ENCODE peak calls at places on chromosomes 16 and 17, in eight cellular contexts. One of them, this sample, is unnamed.

GRCh38 chr16:54582631-54583250 is 296.2 kb upstream of the IRX3 start:
- DNase-seq in sigmoid colon: no peak
- DNase-seq in heart left ventricle: no peak
- DNase-seq in breast epithelium: no peak
- DNase-seq in ovary: no peak
- DNase-seq in IMR-90: no peak
- DNase-seq in Peyer's patch: no peak
- DNase-seq in lower leg skin: no peak
- DNase-seq in this sample: no peak

GRCh38 chr16:27551046-27551445 is 1.1 kb downstream of the KATNIP start:
- DNase-seq in sigmoid colon: no peak
- DNase-seq in heart left ventricle: no peak
- DNase-seq in breast epithelium: no peak
- DNase-seq in ovary: no peak
- DNase-seq in IMR-90: no peak
- DNase-seq in Peyer's patch: no peak
- DNase-seq in lower leg skin: no peak
- DNase-seq in this sample: no peak

GRCh38 chr17:38317081-38317480 is 20.1 kb downstream of the MRPL45 start:
- DNase-seq in sigmoid colon: no peak
- DNase-seq in heart left ventricle: no peak
- DNase-seq in breast epithelium: no peak
- DNase-seq in ovary: no peak
- DNase-seq in IMR-90: no peak
- DNase-seq in Peyer's patch: no peak
- DNase-seq in lower leg skin: no peak
- DNase-seq in this sample: no peak

GRCh38 chr17:38888842-38889241 is 19.0 kb downstream of the LASP1 start:
- DNase-seq in sigmoid colon: no peak
- DNase-seq in heart left ventricle: no peak
- DNase-seq in breast epithelium: no peak
- DNase-seq in ovary: no peak
- DNase-seq in IMR-90: no peak
- DNase-seq in Peyer's patch: no peak
- DNase-seq in lower leg skin: no peak
- DNase-seq in this sample: no peak

GRCh38 chr17:35811759-35812158 is 2.5 kb downstream of the TAF15 start:
- DNase-seq in sigmoid colon: no peak
- DNase-seq in heart left ventricle: no peak
- DNase-seq in breast epithelium: no peak
- DNase-seq in ovary: no peak
- DNase-seq in IMR-90: no peak
- DNase-seq in Peyer's patch: no peak
- DNase-seq in lower leg skin: no peak
- DNase-seq in this sample: no peak

GRCh38 chr16:88902744-88903143 is 36.3 kb upstream of the PABPN1L start:
- DNase-seq in sigmoid colon: no peak
- DNase-seq in heart left ventricle: no peak
- DNase-seq in breast epithelium: no peak
- DNase-seq in ovary: no peak
- DNase-seq in IMR-90: no peak
- DNase-seq in Peyer's patch: no peak
- DNase-seq in lower leg skin: no peak
- DNase-seq in this sample: no peak

GRCh38 chr17:74116087-74116717 is 87.3 kb upstream of the RPL38 start:
- DNase-seq in sigmoid colon: no peak
- DNase-seq in heart left ventricle: no peak
- DNase-seq in breast epithelium: no peak
- DNase-seq in ovary: no peak
- DNase-seq in IMR-90: no peak
- DNase-seq in Peyer's patch: peak; percentile 23
- DNase-seq in lower leg skin: no peak
- DNase-seq in this sample: no peak

GRCh38 chr16:68284847-68285246 is 20.5 kb downstream of the SLC7A6 start:
- DNase-seq in sigmoid colon: no peak
- DNase-seq in heart left ventricle: no peak
- DNase-seq in breast epithelium: no peak
- DNase-seq in ovary: no peak
- DNase-seq in IMR-90: no peak
- DNase-seq in Peyer's patch: peak; percentile 84
- DNase-seq in lower leg skin: no peak
- DNase-seq in this sample: no peak

GRCh38 chr17:79792984-79793923 is 3.6 kb downstream of the CBX8 start:
- DNase-seq in sigmoid colon: no peak
- DNase-seq in heart left ventricle: no peak
- DNase-seq in breast epithelium: no peak
- DNase-seq in ovary: peak; percentile 65
- DNase-seq in IMR-90: peak; percentile 92
- DNase-seq in Peyer's patch: no peak
- DNase-seq in lower leg skin: peak; percentile 25
- DNase-seq in this sample: no peak

GRCh38 chr16:12815361-12815760 is 11.7 kb upstream of the CPPED1 start:
- DNase-seq in sigmoid colon: no peak
- DNase-seq in heart left ventricle: no peak
- DNase-seq in breast epithelium: no peak
- DNase-seq in ovary: no peak
- DNase-seq in IMR-90: no peak
- DNase-seq in Peyer's patch: no peak
- DNase-seq in lower leg skin: no peak
- DNase-seq in this sample: no peak
- TF ChIP-seq CTCF in sigmoid colon: no peak
- TF ChIP-seq CTCF in heart left ventricle: no peak
- TF ChIP-seq CTCF in breast epithelium: no peak
- TF ChIP-seq CTCF in ovary: no peak
- TF ChIP-seq CTCF in IMR-90: no peak
- TF ChIP-seq CTCF in Peyer's patch: no peak
- TF ChIP-seq CTCF in lower leg skin: no peak
- TF ChIP-seq CTCF in this sample: peak; percentile 17

GRCh38 chr17:17164676-17165075 is 41.5 kb downstream of the PLD6 start:
- DNase-seq in sigmoid colon: no peak
- DNase-seq in heart left ventricle: no peak
- DNase-seq in breast epithelium: no peak
- DNase-seq in ovary: no peak
- DNase-seq in IMR-90: no peak
- DNase-seq in Peyer's patch: no peak
- DNase-seq in lower leg skin: no peak
- DNase-seq in this sample: no peak
- TF ChIP-seq POLR2A in sigmoid colon: no peak
- TF ChIP-seq POLR2A in heart left ventricle: no peak
- TF ChIP-seq POLR2A in breast epithelium: no peak
- TF ChIP-seq POLR2A in ovary: no peak
- TF ChIP-seq POLR2A in IMR-90: no peak
- TF ChIP-seq POLR2A in Peyer's patch: no peak
- TF ChIP-seq POLR2A in lower leg skin: no peak
- TF ChIP-seq POLR2A in this sample: no peak

DNA sequence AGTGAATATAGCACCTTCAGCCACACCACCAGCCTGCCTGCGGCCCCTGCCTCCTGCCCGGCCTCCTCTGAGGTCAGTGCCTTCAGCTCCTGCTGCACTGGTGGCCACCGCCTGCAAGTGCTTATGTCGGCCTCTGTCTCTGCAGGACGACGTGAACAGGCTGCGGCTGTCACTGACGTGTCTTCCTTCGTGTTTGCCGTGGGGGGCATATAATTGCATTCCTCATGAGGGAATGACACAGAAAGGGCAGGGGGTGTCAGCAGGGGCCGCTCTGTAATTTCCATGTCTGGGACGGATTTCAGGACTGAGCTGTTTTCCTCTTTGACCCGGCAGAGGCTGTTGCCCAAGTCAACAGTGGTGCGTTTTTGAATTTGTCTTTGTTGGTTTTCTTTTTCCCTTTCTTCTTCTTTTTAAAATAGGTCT is 28.5 kb downstream of the CMIP start:
- DNase-seq in sigmoid colon: no peak
- DNase-seq in heart left ventricle: no peak
- DNase-seq in breast epithelium: no peak
- DNase-seq in ovary: no peak
- DNase-seq in IMR-90: no peak
- DNase-seq in Peyer's patch: no peak
- DNase-seq in lower leg skin: no peak
- DNase-seq in this sample: no peak
- TF ChIP-seq CTCF in sigmoid colon: no peak
- TF ChIP-seq CTCF in heart left ventricle: no peak
- TF ChIP-seq CTCF in breast epithelium: no peak
- TF ChIP-seq CTCF in ovary: no peak
- TF ChIP-seq CTCF in IMR-90: no peak
- TF ChIP-seq CTCF in Peyer's patch: no peak
- TF ChIP-seq CTCF in lower leg skin: no peak
- TF ChIP-seq CTCF in this sample: no peak

DNA sequence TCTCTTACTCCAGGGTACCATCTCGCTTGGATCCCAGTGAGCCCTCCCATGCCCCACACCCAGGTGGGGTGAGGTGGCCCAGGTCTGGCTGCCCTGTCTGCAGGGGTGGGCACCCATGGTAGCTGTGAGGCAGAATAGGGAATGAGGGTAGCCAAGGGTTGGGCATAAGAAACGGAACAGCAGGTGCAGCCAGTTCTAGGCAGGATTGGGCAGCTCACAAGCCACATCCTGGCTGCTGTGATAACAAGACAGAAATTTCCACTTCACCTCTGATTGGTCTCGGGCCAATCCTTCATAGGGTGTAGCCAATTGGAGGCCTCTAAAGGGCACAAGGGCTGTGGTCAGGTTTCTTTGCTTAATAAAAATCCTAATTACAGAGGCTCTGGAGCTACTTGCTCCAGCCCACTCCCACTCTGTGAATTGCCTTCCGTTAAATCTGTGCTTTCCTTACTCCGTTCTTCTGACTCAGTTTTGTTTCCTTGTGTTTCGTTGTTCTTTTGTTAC is 1.5 kb upstream of the ARHGDIG start:
- DNase-seq in sigmoid colon: no peak
- DNase-seq in heart left ventricle: no peak
- DNase-seq in breast epithelium: no peak
- DNase-seq in ovary: no peak
- DNase-seq in IMR-90: peak; percentile 17
- DNase-seq in Peyer's patch: no peak
- DNase-seq in lower leg skin: no peak
- DNase-seq in this sample: no peak
- TF ChIP-seq POLR2A in sigmoid colon: no peak
- TF ChIP-seq POLR2A in heart left ventricle: no peak
- TF ChIP-seq POLR2A in breast epithelium: no peak
- TF ChIP-seq POLR2A in ovary: no peak
- TF ChIP-seq POLR2A in IMR-90: no peak
- TF ChIP-seq POLR2A in Peyer's patch: no peak
- TF ChIP-seq POLR2A in lower leg skin: no peak
- TF ChIP-seq POLR2A in this sample: no peak

GRCh38 chr16:11025120-11025531 is 80.8 kb downstream of the CLEC16A start:
- DNase-seq in sigmoid colon: no peak
- DNase-seq in heart left ventricle: no peak
- DNase-seq in breast epithelium: no peak
- DNase-seq in ovary: no peak
- DNase-seq in IMR-90: no peak
- DNase-seq in Peyer's patch: no peak
- DNase-seq in lower leg skin: no peak
- DNase-seq in this sample: no peak
- TF ChIP-seq CTCF in sigmoid colon: no peak
- TF ChIP-seq CTCF in heart left ventricle: no peak
- TF ChIP-seq CTCF in breast epithelium: no peak
- TF ChIP-seq CTCF in ovary: no peak
- TF ChIP-seq CTCF in IMR-90: no peak
- TF ChIP-seq CTCF in Peyer's patch: no peak
- TF ChIP-seq CTCF in lower leg skin: no peak
- TF ChIP-seq CTCF in this sample: no peak

DNA sequence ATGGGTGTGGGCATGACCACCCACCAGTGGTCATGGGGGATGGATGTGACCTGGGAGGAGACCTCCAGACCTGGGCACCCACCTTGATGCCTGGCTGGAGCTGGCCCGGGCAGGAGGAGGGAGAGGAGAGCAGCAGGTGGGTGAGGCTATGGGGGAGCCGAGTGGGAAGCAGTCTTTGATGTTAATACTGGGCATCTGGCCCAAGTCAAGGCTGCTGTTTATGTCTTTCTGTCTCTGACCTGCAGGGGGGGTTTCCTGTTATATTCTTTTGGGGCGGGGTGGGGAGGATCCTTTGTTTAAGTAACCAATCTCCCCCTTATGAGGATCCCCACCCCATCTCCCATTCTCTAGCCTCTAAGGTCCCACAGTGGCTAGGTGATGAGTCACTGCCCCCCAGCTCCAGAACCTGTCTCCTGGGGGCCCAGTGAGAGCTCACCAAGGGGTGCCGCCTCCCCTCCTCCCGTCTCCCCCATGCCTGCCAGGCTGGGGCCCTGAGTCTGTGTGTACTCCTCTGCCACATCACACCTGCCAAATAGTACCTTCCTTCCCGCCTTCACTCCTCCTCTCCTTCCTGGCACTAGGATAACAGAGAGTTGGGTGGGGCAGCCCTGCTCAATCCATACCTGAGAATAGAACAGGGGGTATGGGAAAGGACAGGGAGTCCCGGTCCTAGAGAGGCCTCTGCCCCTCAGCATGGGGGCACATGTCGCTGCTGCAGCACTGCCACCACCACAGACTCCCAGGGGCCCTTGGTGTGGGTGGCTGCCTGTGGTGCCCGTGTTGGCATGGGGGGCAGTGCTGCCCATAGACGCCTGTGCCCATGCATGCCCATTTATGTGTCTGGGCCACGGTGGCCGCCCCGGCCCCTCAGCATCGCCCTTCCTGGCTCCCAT is 7.2 kb downstream of the THRA start:
- DNase-seq in sigmoid colon: peak; percentile 87
- DNase-seq in heart left ventricle: peak; percentile 49
- DNase-seq in breast epithelium: no peak
- DNase-seq in ovary: peak; percentile 71
- DNase-seq in IMR-90: peak; percentile 46
- DNase-seq in Peyer's patch: peak; percentile 72
- DNase-seq in lower leg skin: no peak
- DNase-seq in this sample: no peak
- TF ChIP-seq POLR2A in sigmoid colon: no peak
- TF ChIP-seq POLR2A in heart left ventricle: no peak
- TF ChIP-seq POLR2A in breast epithelium: no peak
- TF ChIP-seq POLR2A in ovary: no peak
- TF ChIP-seq POLR2A in IMR-90: no peak
- TF ChIP-seq POLR2A in Peyer's patch: peak; percentile 27
- TF ChIP-seq POLR2A in lower leg skin: no peak
- TF ChIP-seq POLR2A in this sample: no peak